ENCODE peak calls at places on chromosomes 7 and 10, in five cellular contexts. A is IMR-90, U is prostate gland, R is neural progenitor cell, X is right cardiac atrium. K is an unnamed sample.
A peak's percentile ranks its signal among the peaks of the same experiment; 100 is the strongest.

GRCh38 chr10:98405422-98405821 is 9.6 kb downstream of the PYROXD2 start:
- DNase-seq in R (no peak), A (peak; percentile 54), U (no peak), X (no peak), K (no peak)

GRCh38 chr10:117249493-117250093 is 8.7 kb downstream of the SLC18A2 start:
- DNase-seq in X (no peak), R (no peak), A (no peak), U (no peak), K (no peak)

GRCh38 chr7:94314526-94314925 is 80.2 kb upstream of the COL1A2 start:
- DNase-seq in R (no peak), X (no peak), U (no peak), A (no peak), K (no peak)

GRCh38 chr7:110929514-110930258 is 161.2 kb upstream of the LRRN3 start:
- DNase-seq in A (no peak), X (no peak), U (no peak), R (no peak), K (no peak)

GRCh38 chr10:70885485-70885884 is 2.9 kb downstream of the PCBD1 start:
- DNase-seq in U (no peak), X (no peak), R (no peak), A (no peak), K (no peak)

GRCh38 chr10:19922236-19922963 is 106.2 kb downstream of the PLXDC2 start:
- DNase-seq in X (no peak), U (peak; percentile 49), A (peak; percentile 71), R (no peak), K (peak; percentile 57)

GRCh38 chr7:101572156-101572555 is 56.9 kb downstream of the MYL10 start:
- DNase-seq in U (no peak), X (no peak), R (no peak), A (no peak), K (no peak)

GRCh38 chr10:82796510-82796909 is 921.5 kb downstream of the NRG3 start:
- DNase-seq in R (no peak), A (no peak), X (no peak), U (no peak), K (no peak)

GRCh38 chr10:78218833-78219490 is 185.3 kb downstream of the RPS24 start:
- DNase-seq in R (no peak), A (no peak), X (no peak), U (no peak), K (no peak)

GRCh38 chr10:122054046-122055025 is 65.4 kb downstream of the TACC2 start:
- DNase-seq in A (peak; percentile 68), R (peak; percentile 75), U (no peak), X (peak; percentile 70), K (peak; percentile 63)

GRCh38 chr7:155577509-155577905 is 31.1 kb upstream of the CNPY1 start:
- DNase-seq in R (no peak), X (no peak), U (no peak), A (no peak), K (no peak)

GRCh38 chr7:155576416-155576815 is 30.1 kb upstream of the CNPY1 start:
- DNase-seq in A (no peak), U (no peak), X (no peak), R (no peak), K (no peak)

GRCh38 chr7:155578016-155578415 is 31.7 kb upstream of the CNPY1 start:
- DNase-seq in U (no peak), R (no peak), X (no peak), A (no peak), K (no peak)

GRCh38 chr7:155574556-155574955 is 28.2 kb upstream of the CNPY1 start:
- DNase-seq in U (no peak), R (no peak), A (no peak), X (no peak), K (no peak)

GRCh38 chr7:155576900-155577508 is 30.6 kb upstream of the CNPY1 start:
- DNase-seq in R (no peak), U (no peak), A (no peak), X (no peak), K (peak; percentile 57)
- H3K4me3 ChIP-seq in R (no peak overlapping the region), U (no peak overlapping the region), A (no peak overlapping the region), X (no peak overlapping the region), K (peak overlapping the region; percentile 24)

GRCh38 chr10:21293518-21294356 is 231.7 kb downstream of the SKIDA1 start:
- DNase-seq in U (no peak), A (no peak), X (no peak), R (peak; percentile 64), K (no peak)
- H3K4me1 ChIP-seq in U (no peaks in the 10 kb centered on the region), A (peaks cover 2% of the 10 kb centered on the region), X (no peaks in the 10 kb centered on the region), R (peaks cover 85% of the 10 kb centered on the region), K (no peaks in the 10 kb centered on the region)

GRCh38 chr10:28939352-28940157 is 262.2 kb downstream of the BAMBI start:
- DNase-seq in U (peak; percentile 40), A (peak; percentile 66), X (peak; percentile 83), R (peak; percentile 97), K (peak; percentile 32)
- H3K27ac ChIP-seq in U (no peak overlapping the region), A (no peak overlapping the region), X (peak overlapping the region; percentile 29), R (peak overlapping the region; percentile 18), K (no peak overlapping the region)

DNA sequence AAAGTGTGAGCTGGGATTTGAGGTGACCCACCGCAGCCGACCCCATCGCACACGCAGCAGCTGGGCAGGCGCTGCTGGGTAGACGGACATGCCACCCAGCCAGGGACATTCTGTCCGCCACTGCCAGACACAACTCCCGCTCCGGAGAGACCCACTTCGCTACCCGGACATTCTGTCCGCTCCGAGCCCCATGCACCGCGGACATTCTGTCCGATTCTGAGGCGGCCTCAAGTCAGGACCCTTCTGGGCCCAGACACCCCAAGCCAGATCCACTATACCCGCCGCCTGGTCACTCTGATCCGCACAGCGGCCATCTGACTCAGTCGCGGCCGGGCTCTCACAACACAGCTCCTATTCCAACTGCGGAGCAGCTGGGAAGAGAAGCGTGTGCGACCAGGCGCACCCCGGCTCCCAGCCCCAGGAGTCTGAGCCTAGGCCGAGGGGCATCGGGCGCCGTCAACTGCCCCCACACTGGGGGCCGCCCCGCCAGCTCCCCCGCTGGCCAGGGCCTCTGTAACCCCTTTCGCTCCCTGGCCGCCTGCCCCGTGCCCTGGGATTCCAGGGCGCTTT is 760 bp downstream of the PITX3 start:
- DNase-seq in U (no peak), A (no peak), R (peak; percentile 52), X (peak; percentile 35), K (no peak)
- H3K4me3 ChIP-seq in U (peak overlapping the region; percentile 49), A (peak overlapping the region; percentile 65), R (peak overlapping the region; percentile 66), X (peak overlapping the region; percentile 69), K (peak overlapping the region; percentile 52)

GRCh38 chr10:102397222-102398171 is 2.0 kb downstream of the NFKB2 start:
- DNase-seq in U (no peak), X (no peak), A (no peak), R (no peak), K (no peak)
- H3K4me1 ChIP-seq in U (peaks cover 6% of the 10 kb centered on the region), X (peaks cover 2% of the 10 kb centered on the region), A (peaks cover 17% of the 10 kb centered on the region), R (peaks cover 8% of the 10 kb centered on the region), K (peaks cover 11% of the 10 kb centered on the region)

K was measured in colonic mucosa.